ENCODE peak calls at places on chromosomes 1 and 21, in five cellular contexts. Z, B, L, C and Q are unnamed samples.

GRCh38 chr1:206693029-206693428 is 8.3 kb downstream of the MAPKAPK2 start:
- DNase-seq in B (no peak), C (no peak), L (no peak), Z (no peak), Q (peak; percentile 91)

GRCh38 chr1:2946999-2947650 is 74.1 kb upstream of the ACTRT2 start:
- DNase-seq in B (no peak), C (no peak), L (peak; percentile 38), Z (no peak), Q (peak; percentile 62)

GRCh38 chr1:202684716-202685115 is 25.5 kb downstream of the SYT2 start:
- DNase-seq in Z (no peak), C (no peak), B (no peak), L (no peak), Q (no peak)

GRCh38 chr21:23045955-23046354 is 2047.7 kb downstream of the NCAM2 start:
- DNase-seq in Z (no peak), L (no peak), B (no peak), C (no peak), Q (no peak)

GRCh38 chr1:154791292-154792278 is 78.5 kb downstream of the KCNN3 start:
- DNase-seq in C (peak; percentile 55), B (peak; percentile 61), Z (no peak), L (no peak), Q (no peak)

GRCh38 chr1:186078245-186078644 is 296.8 kb downstream of the TPR start:
- DNase-seq in C (peak; percentile 26), B (no peak), L (no peak), Z (no peak), Q (no peak)

GRCh38 chr1:232990729-232991128 is 40.3 kb downstream of the NTPCR start:
- DNase-seq in B (no peak), Z (no peak), L (no peak), C (no peak), Q (no peak)

GRCh38 chr1:182588460-182589396 is at the start of gene RNASEL:
- DNase-seq in L (peak; percentile 85), C (peak; percentile 68), B (peak; percentile 75), Z (no peak), Q (peak; percentile 91)

GRCh38 chr1:65167544-65167943 is 19.5 kb downstream of the AK4 start:
- DNase-seq in L (no peak), Z (no peak), B (no peak), C (no peak), Q (no peak)

GRCh38 chr1:221801773-221802516 is 60.1 kb upstream of the DUSP10 start:
- DNase-seq in B (peak; percentile 92), C (peak; percentile 94), L (no peak), Z (no peak), Q (no peak)

GRCh38 chr1:181033799-181034391 is at the start of gene MR1:
- DNase-seq in L (no peak), B (peak; percentile 86), Z (no peak), C (peak; percentile 89), Q (no peak)

DNA sequence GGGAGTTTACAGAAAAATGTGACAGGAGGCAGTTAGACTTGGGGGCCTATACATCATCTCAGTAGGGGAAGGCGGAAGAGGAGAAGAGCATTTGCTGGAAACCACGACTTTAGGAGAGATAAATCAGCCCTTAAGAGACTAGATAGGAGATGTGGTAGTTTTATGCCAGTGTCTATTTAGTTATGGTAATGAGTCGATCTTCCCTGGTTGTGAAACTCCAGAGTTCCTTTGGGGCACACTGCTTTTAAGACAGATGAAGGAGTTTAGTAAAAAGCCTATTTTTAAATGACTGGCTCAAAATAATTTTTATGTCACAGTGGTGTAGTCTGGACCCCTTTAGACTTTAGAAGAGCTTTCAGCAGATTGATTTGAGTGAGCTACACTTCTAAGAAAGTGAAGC is 7.8 kb downstream of the PGM1 start:
- DNase-seq in C (no peak), Z (no peak), B (no peak), L (no peak), Q (no peak)
- H3K4me3 ChIP-seq in C (no peak overlapping the region), Z (no peak overlapping the region), B (no peak overlapping the region), L (no peak overlapping the region), Q (no peak overlapping the region)

GRCh38 chr21:41754481-41754891 is 12.4 kb downstream of the RIPK4 start:
- DNase-seq in B (no peak), L (no peak), C (no peak), Z (no peak), Q (peak; percentile 38)

GRCh38 chr21:41755258-41755933 is 11.5 kb downstream of the RIPK4 start:
- DNase-seq in Z (no peak), C (no peak), L (no peak), B (no peak), Q (peak; percentile 17)

GRCh38 chr21:41752231-41752681 is 14.6 kb downstream of the RIPK4 start:
- DNase-seq in Z (no peak), B (peak; percentile 83), C (peak; percentile 84), L (no peak), Q (peak; percentile 71)

GRCh38 chr21:41751621-41752020 is 15.2 kb downstream of the RIPK4 start:
- DNase-seq in B (peak; percentile 87), Z (no peak), L (peak; percentile 81), C (peak; percentile 92), Q (peak; percentile 33)

DNA sequence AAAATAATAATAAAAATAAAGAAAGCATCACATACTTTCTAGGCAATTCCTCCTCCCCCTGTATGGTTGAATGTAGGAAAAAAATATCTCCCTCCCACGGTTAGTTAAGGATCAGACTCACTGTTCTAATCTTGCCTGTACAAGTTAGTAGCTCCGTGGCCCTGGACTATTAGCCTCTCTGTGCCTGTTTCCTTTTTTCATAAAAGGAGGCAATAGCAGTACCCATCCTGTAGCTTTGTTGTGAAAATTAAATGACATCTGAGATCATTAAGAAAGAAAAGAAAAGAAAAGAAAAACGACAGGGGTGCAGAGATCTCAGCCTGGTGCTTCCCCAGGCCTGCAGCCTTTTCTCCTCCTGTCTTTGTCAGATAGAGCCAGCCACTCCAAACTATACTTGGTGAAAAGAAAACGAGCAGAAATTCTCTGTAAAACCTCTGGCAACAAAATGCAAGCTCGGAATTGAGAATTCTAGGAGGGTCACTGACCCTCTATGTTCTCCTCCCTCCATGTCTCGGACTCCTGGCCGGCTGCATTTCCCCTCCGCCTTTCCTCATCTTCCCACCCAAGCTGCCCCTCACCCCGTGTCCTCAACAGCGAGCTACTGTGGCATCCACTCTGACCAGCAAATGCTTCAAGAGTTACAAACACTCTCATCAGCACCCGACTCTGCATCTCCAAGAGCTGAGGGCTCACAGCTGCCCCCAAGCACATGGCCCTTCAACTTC is 13.7 kb downstream of the RIPK4 start:
- DNase-seq in Z (no peak), B (no peak), C (no peak), L (no peak), Q (no peak)
- H3K36me3 ChIP-seq in Z (no peaks in the 10 kb centered on the region), B (peaks cover 22% of the 10 kb centered on the region), C (peaks cover 30% of the 10 kb centered on the region), L (peaks cover 20% of the 10 kb centered on the region), Q (no peaks in the 10 kb centered on the region)

DNA sequence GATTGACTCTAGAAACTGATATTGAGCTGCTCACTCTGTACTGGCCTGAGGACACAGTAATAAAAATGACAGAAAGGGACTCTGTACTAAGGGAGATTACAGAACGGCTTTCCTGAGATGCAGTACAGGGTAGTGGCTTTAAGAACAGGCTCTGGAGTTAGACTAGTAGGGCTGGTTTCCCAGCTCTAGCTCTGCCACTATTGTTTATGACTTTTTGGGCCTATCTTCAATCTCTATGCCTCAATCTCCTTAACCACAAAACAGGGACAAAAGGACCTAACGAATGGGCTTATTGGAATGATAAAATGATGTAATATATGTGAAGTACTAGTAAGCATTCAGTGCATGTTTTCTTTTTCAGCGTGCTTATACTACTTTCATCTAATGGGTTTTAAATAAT is 1.4 kb downstream of the DEPDC1 start:
- DNase-seq in C (no peak), Z (no peak), B (peak; percentile 10), L (no peak), Q (no peak)
- H3K4me3 ChIP-seq in C (no peak overlapping the region), Z (peak overlapping the region; percentile 66), B (peak overlapping the region; percentile 6), L (no peak overlapping the region), Q (no peak overlapping the region)

DNA sequence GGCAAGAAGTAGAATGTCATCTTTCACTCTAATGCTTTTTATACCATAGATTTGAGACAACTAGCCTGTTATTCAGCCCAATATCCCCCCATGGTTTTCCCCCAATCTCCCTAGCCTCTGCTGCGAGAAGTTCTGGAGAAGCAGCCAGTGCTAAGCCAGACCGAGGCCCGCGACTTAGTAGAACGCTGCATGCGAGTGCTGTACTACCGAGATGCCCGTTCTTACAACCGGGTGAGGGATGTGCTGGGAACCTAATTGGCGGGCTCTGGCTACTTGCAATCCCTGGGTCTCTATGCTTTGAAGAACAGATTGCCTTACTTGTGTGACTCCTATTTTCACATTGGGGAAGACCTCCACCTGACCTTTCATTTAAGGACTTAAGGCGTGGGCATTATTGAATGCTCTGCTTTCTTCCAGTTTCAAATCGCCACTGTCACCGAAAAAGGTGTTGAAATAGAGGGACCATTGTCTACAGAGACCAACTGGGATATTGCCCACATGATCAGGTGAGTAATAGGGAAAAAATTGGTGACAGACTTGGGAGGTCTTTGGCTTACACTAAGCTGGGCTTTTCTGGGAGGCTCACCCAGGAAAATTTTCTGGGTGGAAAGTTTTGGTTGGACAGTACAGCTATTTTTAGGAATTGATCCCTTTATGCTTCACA is 1.9 kb downstream of the PSMB4 start:
- DNase-seq in Z (no peak), C (peak; percentile 12), B (peak; percentile 24), L (no peak), Q (no peak)
- H3K36me3 ChIP-seq in Z (peaks cover 33% of the 10 kb centered on the region), C (peaks cover 10% of the 10 kb centered on the region), B (peaks cover 28% of the 10 kb centered on the region), L (peaks cover 59% of the 10 kb centered on the region), Q (peaks cover 9% of the 10 kb centered on the region)

GRCh38 chr1:82565146-82565545 is 764.4 kb downstream of the ADGRL2 start:
- DNase-seq in Z (peak; percentile 21), B (peak; percentile 75), L (no peak), C (peak; percentile 71), Q (no peak)

GRCh38 chr1:82567308-82567707 is 766.6 kb downstream of the ADGRL2 start:
- DNase-seq in L (no peak), B (no peak), Z (no peak), C (no peak), Q (no peak)

GRCh38 chr1:82564338-82564737 is 763.6 kb downstream of the ADGRL2 start:
- DNase-seq in L (no peak), Z (no peak), C (no peak), B (no peak), Q (no peak)

GRCh38 chr1:82562448-82562847 is 761.7 kb downstream of the ADGRL2 start:
- DNase-seq in C (no peak), Z (no peak), L (no peak), B (no peak), Q (no peak)

GRCh38 chr1:82565546-82565945 is 764.8 kb downstream of the ADGRL2 start:
- DNase-seq in B (peak; percentile 75), C (peak; percentile 86), Z (no peak), L (no peak), Q (no peak)
- H3K4me3 ChIP-seq in B (no peak overlapping the region), C (no peak overlapping the region), Z (no peak overlapping the region), L (no peak overlapping the region), Q (no peak overlapping the region)